ENCODE peak calls at places on chromosomes 4 and X, in ten cellular contexts. R, I, U, K, F, N, J, G, Q and C are unnamed samples.
A peak's percentile ranks its signal among the peaks of the same experiment; 100 is the strongest.

GRCh38 chr4:157280673-157281072 is 60.1 kb downstream of the GRIA2 start:
- DNase-seq in R (no peak), I (no peak), U (no peak), K (no peak), F (no peak), N (no peak), J (no peak), G (no peak), Q (no peak), C (no peak)

GRCh38 chrX:22712942-22713341 is 286.8 kb upstream of the DDX53 start:
- DNase-seq in R (no peak), I (no peak), U (no peak), K (no peak), F (no peak), N (no peak), J (no peak), G (no peak), Q (no peak), C (no peak)

GRCh38 chrX:87846956-87847355 is 329.4 kb downstream of the KLHL4 start:
- DNase-seq in R (no peak), I (no peak), U (no peak), K (no peak), F (no peak), N (no peak), J (no peak), G (no peak), Q (no peak), C (no peak)

GRCh38 chrX:96752776-96753175 is 68.1 kb downstream of the DIAPH2 start:
- DNase-seq in R (no peak), I (no peak), U (peak; percentile 25), K (no peak), F (no peak), N (no peak), J (peak; percentile 42), G (peak; percentile 22), Q (no peak), C (no peak)

GRCh38 chrX:11619426-11619825 is 46.3 kb downstream of the ARHGAP6 start:
- DNase-seq in R (no peak), I (no peak), U (no peak), K (no peak), F (no peak), N (no peak), J (no peak), G (no peak), Q (no peak), C (no peak)

GRCh38 chr4:84673475-84674230 is 90.7 kb downstream of the CDS1 start:
- DNase-seq in R (no peak), I (peak; percentile 16), U (no peak), K (no peak), F (no peak), N (no peak), J (no peak), G (no peak), Q (no peak), C (no peak)

GRCh38 chr4:85803846-85804245 is 328.9 kb downstream of the ARHGAP24 start:
- DNase-seq in R (no peak), I (no peak), U (no peak), K (no peak), F (no peak), N (no peak), J (no peak), G (no peak), Q (no peak), C (no peak)

GRCh38 chr4:4202510-4202909 is 24.2 kb downstream of the OTOP1 start:
- DNase-seq in R (no peak), I (no peak), U (no peak), K (no peak), F (no peak), N (no peak), J (no peak), G (no peak), Q (no peak), C (no peak)

GRCh38 chr4:98584265-98584664 is 74.1 kb downstream of the TSPAN5 start:
- DNase-seq in R (no peak), I (peak; percentile 60), U (no peak), K (no peak), F (no peak), N (no peak), J (no peak), G (no peak), Q (no peak), C (no peak)

GRCh38 chr4:69999420-69999819 is 3.7 kb downstream of the STATH start:
- DNase-seq in R (no peak), I (no peak), U (no peak), K (no peak), F (no peak), N (no peak), J (no peak), G (no peak), Q (no peak), C (no peak)

GRCh38 chr4:137471895-137472294 is 60.4 kb downstream of the PCDH18 start:
- DNase-seq in R (no peak), I (no peak), U (no peak), K (no peak), F (no peak), N (no peak), J (no peak), G (no peak), Q (no peak), C (no peak)

GRCh38 chr4:142411993-142412392 is 434.1 kb downstream of the INPP4B start:
- DNase-seq in R (no peak), I (no peak), U (no peak), K (no peak), F (no peak), N (no peak), J (no peak), G (no peak), Q (no peak), C (no peak)

GRCh38 chr4:47410271-47410670 is 53.2 kb downstream of the COMMD8 start:
- DNase-seq in R (no peak), I (no peak), U (no peak), K (no peak), F (no peak), N (no peak), J (no peak), G (no peak), Q (no peak), C (no peak)

GRCh38 chrX:53251307-53251706 is 26.3 kb upstream of the KDM5C start:
- DNase-seq in R (no peak), I (no peak), U (no peak), K (no peak), F (no peak), N (no peak), J (no peak), G (no peak), Q (no peak), C (no peak)

GRCh38 chr4:30717208-30718020 is 2.8 kb upstream of the PCDH7 start:
- DNase-seq in R (peak; percentile 36), I (peak; percentile 27), U (peak; percentile 22), K (peak; percentile 81), F (no peak), N (peak; percentile 16), J (peak; percentile 51), G (no peak), Q (peak; percentile 88), C (peak; percentile 26)

GRCh38 chrX:118727686-118728339 is 407 bp downstream of the IL13RA1 start:
- DNase-seq in R (peak; percentile 54), I (peak; percentile 22), U (peak; percentile 34), K (peak; percentile 87), F (peak; percentile 50), N (peak; percentile 39), J (peak; percentile 67), G (peak; percentile 18), Q (no peak), C (peak; percentile 35)

GRCh38 chr4:89829470-89830138 is 7.4 kb downstream of the SNCA start:
- DNase-seq in R (no peak), I (no peak), U (peak; percentile 44), K (no peak), F (no peak), N (no peak), J (peak; percentile 63), G (no peak), Q (peak; percentile 94), C (no peak)
- H3K4me3 ChIP-seq in R (no peak overlapping the region), I (no peak overlapping the region), U (no peak overlapping the region), K (no peak overlapping the region), F (no peak overlapping the region), N (no peak overlapping the region), J (no peak overlapping the region), G (no peak overlapping the region), Q (peak overlapping the region; percentile 46), C (no peak overlapping the region)

DNA sequence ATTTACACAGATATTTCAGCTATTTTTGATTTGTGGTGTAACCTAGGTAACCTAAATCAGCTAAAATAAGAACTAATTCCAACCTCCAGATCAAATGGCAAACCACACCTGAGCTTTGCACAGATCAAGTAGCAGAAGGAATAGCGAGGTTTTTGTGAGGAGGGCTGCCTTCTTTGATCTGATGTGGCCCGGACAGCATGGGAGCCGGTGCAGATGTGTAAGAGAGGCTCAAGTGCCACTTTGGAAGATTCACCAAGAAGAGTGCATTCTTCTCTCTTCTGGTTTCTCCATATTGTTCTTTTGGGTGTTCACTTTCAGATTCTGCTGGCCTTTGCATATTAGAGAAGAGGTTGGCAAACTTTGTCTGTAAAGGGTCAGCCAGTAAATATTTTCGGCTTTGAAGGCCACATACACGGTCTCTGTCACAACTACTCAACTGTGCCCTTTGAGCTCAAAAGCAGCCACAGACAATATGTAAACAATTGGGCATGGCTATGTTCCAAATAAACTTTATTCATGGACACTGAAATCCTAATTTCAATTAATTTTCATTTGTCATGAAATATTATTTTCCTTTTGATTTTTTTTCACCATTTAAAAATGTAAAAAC is 78.9 kb upstream of the FAM9C start:
- DNase-seq in R (no peak), I (peak; percentile 33), U (no peak), K (no peak), F (no peak), N (no peak), J (no peak), G (no peak), Q (no peak), C (no peak)
- H3K27ac ChIP-seq in R (peak overlapping the region; percentile 41), I (peak overlapping the region; percentile 94), U (peak overlapping the region; percentile 49), K (no peak overlapping the region), F (peak overlapping the region; percentile 61), N (peak overlapping the region; percentile 76), J (peak overlapping the region; percentile 51), G (no peak overlapping the region), Q (peak overlapping the region; percentile 31), C (no peak overlapping the region)

GRCh38 chr4:29277381-29277780 is 1442.8 kb upstream of the PCDH7 start:
- DNase-seq in R (no peak), I (no peak), U (no peak), K (no peak), F (no peak), N (no peak), J (no peak), G (no peak), Q (no peak), C (no peak)

GRCh38 chr4:29276150-29276549 is 1444.0 kb upstream of the PCDH7 start:
- DNase-seq in R (no peak), I (no peak), U (no peak), K (no peak), F (no peak), N (no peak), J (no peak), G (no peak), Q (no peak), C (no peak)

GRCh38 chr4:29278580-29278979 is 1441.6 kb upstream of the PCDH7 start:
- DNase-seq in R (no peak), I (no peak), U (no peak), K (no peak), F (no peak), N (no peak), J (no peak), G (no peak), Q (no peak), C (no peak)
- H3K4me3 ChIP-seq in R (no peak overlapping the region), I (no peak overlapping the region), U (no peak overlapping the region), K (no peak overlapping the region), F (no peak overlapping the region), N (no peak overlapping the region), J (no peak overlapping the region), G (no peak overlapping the region), Q (no peak overlapping the region), C (no peak overlapping the region)

GRCh38 chr4:99886146-99886545 is 8.1 kb downstream of the LAMTOR3 start:
- DNase-seq in R (no peak), I (no peak), U (no peak), K (no peak), F (no peak), N (no peak), J (no peak), G (no peak), Q (no peak), C (no peak)
- H3K27ac ChIP-seq in R (no peak overlapping the region), I (no peak overlapping the region), U (no peak overlapping the region), K (no peak overlapping the region), F (no peak overlapping the region), N (no peak overlapping the region), J (no peak overlapping the region), G (no peak overlapping the region), Q (no peak overlapping the region), C (no peak overlapping the region)